ENCODE peak calls at places on chromosomes 2 and 18, in four cellular contexts. X is HFFc6; Z is HuH-7; L is stimulated activated CD8-positive, alpha-beta memory T cell treated with anti-CD3 and anti-CD28 coated beads, Interleukin-15, amount 100 ng/mL, for 48 hours. T is an unnamed sample.

GRCh38 chr2:144886847-144887246 is 366.9 kb upstream of the ZEB2 start:
- DNase-seq in L (no peak), X (no peak), Z (no peak), T (no peak)

GRCh38 chr2:231111987-231112386 is 12.9 kb downstream of the HTR2B start:
- DNase-seq in L (no peak), X (peak), Z (no peak), T (peak)

GRCh38 chr2:17194083-17194482 is 324.2 kb downstream of the RAD51AP2 start:
- DNase-seq in Z (no peak), L (no peak), X (no peak), T (no peak)

GRCh38 chr2:241499146-241499965 is 9.0 kb downstream of the STK25 start:
- DNase-seq in Z (no peak), L (no peak), X (no peak), T (no peak)

GRCh38 chr18:37294951-37295350 is 270.6 kb downstream of the CELF4 start:
- DNase-seq in X (no peak), L (no peak), Z (peak), T (peak)

GRCh38 chr2:191577611-191578010 is 100.3 kb upstream of the NABP1 start:
- DNase-seq in L (no peak), X (no peak), Z (no peak), T (peak)

GRCh38 chr18:13680612-13681011 is 45.7 kb downstream of the FAM210A start:
- DNase-seq in L (no peak), Z (peak), X (no peak), T (no peak)

GRCh38 chr18:46333371-46334199 is 229.4 kb downstream of the HAUS1 start:
- DNase-seq in L (no peak), X (no peak), Z (no peak), T (no peak)

GRCh38 chr2:36450466-36451196 is 95.1 kb downstream of the CRIM1 start:
- DNase-seq in X (peak), L (no peak), Z (no peak), T (peak)

GRCh38 chr18:68660355-68661183 is 54.3 kb downstream of the TMX3 start:
- DNase-seq in L (no peak), X (peak), Z (no peak), T (peak)

GRCh38 chr18:6927136-6927535 is 190.5 kb downstream of the LAMA1 start:
- DNase-seq in X (no peak), L (no peak), Z (no peak), T (no peak)

GRCh38 chr2:129193961-129194360 is 785.5 kb upstream of the RAB6C start:
- DNase-seq in Z (no peak), X (no peak), L (no peak), T (no peak)

T was measured in foreskin fibroblast.